ENCODE peak calls at places on chromosomes 5 and 9, in four cellular contexts. K is A549; T is left colon; O is CD4-positive, alpha-beta T cell. J is an unnamed sample.

GRCh38 chr9:18215626-18216025 is 258.3 kb upstream of the ADAMTSL1 start:
- ATAC-seq in K (no peak), T (no peak), O (no peak), J (no peak)

GRCh38 chr5:76074487-76074886 is 8.7 kb upstream of the SV2C start:
- ATAC-seq in K (peak; percentile 58), T (peak; percentile 90), O (peak; percentile 66), J (no peak)

GRCh38 chr5:173278641-173279040 is 43.6 kb upstream of the NKX2-5 start:
- ATAC-seq in K (no peak), T (no peak), O (no peak), J (no peak)

GRCh38 chr5:103764403-103764802 is 201.8 kb upstream of the NUDT12 start:
- ATAC-seq in K (no peak), T (no peak), O (no peak), J (no peak)

GRCh38 chr5:54570923-54571322 is 53.4 kb downstream of the SNX18 start:
- ATAC-seq in K (no peak), T (no peak), O (no peak), J (no peak)

GRCh38 chr5:148469446-148470062 is 85.8 kb downstream of the FBXO38 start:
- ATAC-seq in K (no peak), T (peak; percentile 31), O (no peak), J (peak; percentile 64)

GRCh38 chr9:3525088-3525835 is 539 bp downstream of the RFX3 start:
- ATAC-seq in K (peak; percentile 7), T (no peak), O (no peak), J (peak; percentile 3)

GRCh38 chr5:16888694-16889124 is 47.4 kb downstream of the MYO10 start:
- ATAC-seq in K (peak; percentile 56), T (peak; percentile 36), O (no peak), J (no peak)

GRCh38 chr5:83760579-83760978 is 39.9 kb upstream of the HAPLN1 start:
- ATAC-seq in K (no peak), T (no peak), O (no peak), J (no peak)

GRCh38 chr5:143186623-143187022 is 216.9 kb downstream of the NR3C1 start:
- ATAC-seq in K (no peak), T (no peak), O (no peak), J (no peak)

GRCh38 chr9:137269231-137269772 is 8.2 kb upstream of the TOR4A start:
- ATAC-seq in K (peak; percentile 42), T (peak; percentile 83), O (no peak), J (peak; percentile 81)

GRCh38 chr5:76404694-76405306 is 1.7 kb downstream of the IQGAP2 start:
- ATAC-seq in K (no peak), T (no peak), O (no peak), J (no peak)

GRCh38 chr9:135087489-135087791 is at the start of gene OLFM1:
- ATAC-seq in K (peak; percentile 88), T (peak; percentile 81), O (no peak), J (peak; percentile 84)

GRCh38 chr5:96978812-96979449 is 43.1 kb downstream of the LNPEP start:
- ATAC-seq in K (no peak), T (no peak), O (no peak), J (no peak)

GRCh38 chr9:68749579-68750159 is 44.6 kb downstream of the PIP5K1B start:
- ATAC-seq in K (no peak), T (no peak), O (no peak), J (no peak)

GRCh38 chr5:176157656-176158055 is 80.6 kb upstream of the SIMC1 start:
- ATAC-seq in K (no peak), T (no peak), O (no peak), J (no peak)

GRCh38 chr5:137088175-137088574 is 411.0 kb downstream of the SPOCK1 start:
- ATAC-seq in K (no peak), T (no peak), O (no peak), J (no peak)

GRCh38 chr9:130360672-130361071 is 84.1 kb upstream of the ASS1 start:
- ATAC-seq in K (no peak), T (no peak), O (no peak), J (no peak)

GRCh38 chr9:17319822-17320221 is 185.0 kb downstream of the CNTLN start:
- ATAC-seq in K (no peak), T (no peak), O (no peak), J (no peak)

GRCh38 chr9:7827792-7828191 is 28.2 kb upstream of the DMAC1 start:
- ATAC-seq in K (no peak), T (no peak), O (no peak), J (no peak)

GRCh38 chr9:34663296-34663590 is 786 bp upstream of the CCL27 start:
- ATAC-seq in K (no peak), T (no peak), O (no peak), J (no peak)

GRCh38 chr5:74112372-74112875 is 486.4 kb downstream of the ARHGEF28 start:
- ATAC-seq in K (no peak), T (no peak), O (no peak), J (no peak)

GRCh38 chr5:7565559-7565958 is 169.6 kb downstream of the ADCY2 start:
- ATAC-seq in K (no peak), T (no peak), O (no peak), J (no peak)

GRCh38 chr5:55033568-55033967 is 9.5 kb downstream of the GZMK start:
- ATAC-seq in K (no peak), T (no peak), O (no peak), J (no peak)

GRCh38 chr9:68851657-68852056 is 146.6 kb downstream of the PIP5K1B start:
- ATAC-seq in K (no peak), T (no peak), O (no peak), J (no peak)

GRCh38 chr9:131358438-131359029 is 35.4 kb upstream of the PRRC2B start:
- ATAC-seq in K (no peak), T (no peak), O (peak; percentile 73), J (no peak)

GRCh38 chr5:143791848-143792701 is 19.9 kb upstream of the HMHB1 start:
- ATAC-seq in K (no peak), T (no peak), O (no peak), J (no peak)

GRCh38 chr9:3401556-3401955 is 124.2 kb downstream of the RFX3 start:
- ATAC-seq in K (no peak), T (no peak), O (no peak), J (no peak)

GRCh38 chr5:62587737-62588136 is 9.1 kb downstream of the LRRC70 start:
- ATAC-seq in K (no peak), T (no peak), O (no peak), J (no peak)

GRCh38 chr5:67028371-67028770 is 168.2 kb downstream of the CD180 start:
- ATAC-seq in K (no peak), T (no peak), O (no peak), J (no peak)

GRCh38 chr9:127021664-127022337 is 100.6 kb downstream of the ANGPTL2 start:
- ATAC-seq in K (no peak), T (peak; percentile 40), O (no peak), J (peak; percentile 99)

GRCh38 chr9:91220491-91221135 is 141.1 kb downstream of the AUH start:
- ATAC-seq in K (no peak), T (no peak), O (no peak), J (no peak)

GRCh38 chr5:178271231-178271630 is 38.6 kb upstream of the PHYKPL start:
- ATAC-seq in K (no peak), T (no peak), O (no peak), J (no peak)

GRCh38 chr5:102766295-102767090 is 11.4 kb downstream of the PAM start:
- ATAC-seq in K (no peak), T (no peak), O (no peak), J (no peak)

J was measured in gastroesophageal sphincter.